ENCODE peak calls at places on chromosomes 5 and 9, in five cellular contexts. T is HL-60, J is GM13976, D is foreskin fibroblast, V is kidney epithelial cell. G is an unnamed sample.

GRCh38 chr9:21789541-21790037 is 12.8 kb upstream of the MTAP start:
- DNase-seq in J (peak), T (peak), D (peak), V (peak), G (peak)

GRCh38 chr5:61597684-61598083 is 265.6 kb downstream of the ZSWIM6 start:
- DNase-seq in J (no peak), T (no peak), V (no peak), D (no peak), G (no peak)

GRCh38 chr9:126620478-126620877 is 6.8 kb downstream of the LMX1B start:
- DNase-seq in J (no peak), T (no peak), D (no peak), V (no peak), G (no peak)

GRCh38 chr9:20331095-20331685 is 291.1 kb downstream of the MLLT3 start:
- DNase-seq in D (no peak), J (no peak), V (no peak), T (no peak), G (no peak)

GRCh38 chr5:36777105-36777757 is 99.3 kb upstream of the NIPBL start:
- DNase-seq in J (no peak), D (peak), V (no peak), T (no peak), G (no peak)

GRCh38 chr5:143870871-143871632 is 59.1 kb downstream of the HMHB1 start:
- DNase-seq in D (no peak), V (peak), J (no peak), T (no peak), G (no peak)

GRCh38 chr5:14218011-14218410 is 74.9 kb downstream of the TRIO start:
- DNase-seq in T (no peak), J (no peak), V (no peak), D (no peak), G (no peak)

GRCh38 chr9:76751011-76751410 is 13.2 kb upstream of the PCA3 start:
- DNase-seq in T (no peak), V (no peak), D (no peak), J (no peak), G (no peak)

GRCh38 chr5:13946111-13946510 is 1.6 kb upstream of the DNAH5 start:
- DNase-seq in D (no peak), T (no peak), V (no peak), J (no peak), G (peak)

GRCh38 chr5:132491368-132492364 is 1.1 kb upstream of the IRF1 start:
- DNase-seq in J (no peak), V (no peak), T (no peak), D (no peak), G (no peak)

GRCh38 chr5:124337996-124338395 is 408.4 kb downstream of the ZNF608 start:
- DNase-seq in D (no peak), T (no peak), V (no peak), J (no peak), G (no peak)

GRCh38 chr9:69222953-69223352 is 48.9 kb downstream of the TJP2 start:
- DNase-seq in D (no peak), V (no peak), T (no peak), J (no peak), G (no peak)

GRCh38 chr5:148776780-148777179 is 49.6 kb upstream of the ADRB2 start:
- DNase-seq in J (no peak), V (peak), D (peak), T (peak), G (peak)

GRCh38 chr5:1729641-1730486 is 69.8 kb downstream of the MRPL36 start:
- DNase-seq in V (no peak), D (no peak), J (no peak), T (no peak), G (no peak)

GRCh38 chr9:15219511-15219910 is 87.5 kb downstream of the TTC39B start:
- DNase-seq in D (no peak), T (no peak), V (no peak), J (no peak), G (no peak)

DNA sequence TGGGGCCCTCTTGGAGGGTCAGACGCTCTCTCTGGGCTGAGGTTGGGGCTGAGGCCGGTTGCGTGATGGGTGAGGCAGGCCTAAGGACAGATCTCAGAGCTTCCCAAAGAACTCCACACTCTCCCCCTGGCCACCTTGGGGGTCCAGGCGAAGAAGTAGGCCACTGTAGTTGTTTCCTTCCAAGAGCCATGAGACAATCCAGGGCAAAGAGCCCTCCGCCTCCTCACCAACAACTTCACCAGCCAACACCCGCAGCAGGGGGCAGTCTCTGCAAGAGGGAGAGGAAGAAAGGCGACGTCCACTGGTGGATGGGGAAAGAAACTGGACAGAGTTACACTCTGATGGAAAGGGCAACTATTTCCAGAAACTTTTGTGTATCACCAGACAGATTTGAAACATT is 10.7 kb downstream of the SLC35A4 start:
- DNase-seq in V (no peak), T (no peak), D (peak), J (no peak), G (no peak)
- TF ChIP-seq CTCF in V (peak), T (peak), D (peak), J (no peak), G (peak)

GRCh38 chr5:57887851-57888621 is 405.4 kb upstream of the ACTBL2 start:
- DNase-seq in J (no peak), D (peak), T (no peak), V (peak), G (peak)

GRCh38 chr5:57884346-57885102 is 401.9 kb upstream of the ACTBL2 start:
- DNase-seq in D (no peak), V (no peak), J (no peak), T (no peak), G (no peak)

GRCh38 chr5:57891443-57891842 is 408.8 kb upstream of the ACTBL2 start:
- DNase-seq in T (no peak), D (no peak), J (no peak), V (no peak), G (no peak)

GRCh38 chr5:57889558-57889957 is 406.9 kb upstream of the ACTBL2 start:
- DNase-seq in T (no peak), J (no peak), V (peak), D (peak), G (peak)
- TF ChIP-seq CTCF in T (no peak), J (no peak), V (peak), D (peak), G (peak)

GRCh38 chr9:98411981-98412561 is 156.6 kb upstream of the TBC1D2 start:
- DNase-seq in D (no peak), J (no peak), V (no peak), T (no peak), G (no peak)

GRCh38 chr9:98409637-98410173 is 154.3 kb upstream of the TBC1D2 start:
- DNase-seq in T (no peak), J (no peak), D (no peak), V (no peak), G (no peak)

GRCh38 chr9:98415782-98416181 is 160.3 kb upstream of the TBC1D2 start:
- DNase-seq in D (no peak), V (no peak), T (no peak), J (no peak), G (no peak)

GRCh38 chr9:98406469-98406868 is 151.0 kb upstream of the TBC1D2 start:
- DNase-seq in D (no peak), J (no peak), V (no peak), T (no peak), G (no peak)

GRCh38 chr9:98410185-98410697 is 154.8 kb upstream of the TBC1D2 start:
- DNase-seq in J (no peak), T (peak), V (no peak), D (peak), G (peak)
- TF ChIP-seq CTCF in J (no peak), T (no peak), V (peak), D (peak), G (peak)

DNA sequence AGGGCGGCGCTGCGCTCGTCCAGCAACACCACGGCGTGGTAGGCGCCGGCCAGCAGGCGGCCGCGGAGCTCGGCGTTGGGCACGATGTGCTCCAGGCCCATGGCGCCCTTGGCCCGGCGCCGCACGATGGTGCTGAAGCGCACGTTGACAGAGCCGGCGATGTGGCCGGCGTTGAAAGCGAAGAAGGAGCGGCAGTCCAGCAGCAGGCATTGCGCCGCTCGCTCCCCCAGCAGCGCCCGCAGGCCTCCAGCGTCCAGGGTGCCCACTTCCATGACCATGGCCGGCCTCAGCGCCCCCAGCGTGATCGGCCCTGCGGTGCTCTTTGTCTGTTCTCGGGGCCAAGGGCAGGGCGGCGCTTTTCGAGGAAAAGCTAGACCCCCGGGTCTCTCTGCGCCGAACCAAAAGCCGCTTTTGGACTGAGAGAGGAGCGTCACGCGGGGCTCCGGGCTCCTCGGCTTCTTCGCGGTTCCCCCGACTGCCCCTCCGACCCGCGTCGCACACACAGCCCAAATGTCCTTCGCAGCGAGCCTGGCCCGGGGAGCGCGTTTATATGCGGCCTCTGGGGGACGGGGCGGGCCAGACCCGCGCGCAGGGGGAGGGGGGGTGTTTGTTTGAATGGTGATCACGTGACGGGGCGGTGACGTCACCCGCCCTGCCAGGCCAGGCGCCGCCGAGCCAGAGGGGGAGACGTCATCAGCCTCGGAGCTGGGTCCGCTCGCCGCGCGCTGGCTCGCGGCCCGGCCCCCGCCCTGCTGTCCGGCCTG is at the start of gene DUSP1:
- DNase-seq in T (peak), V (no peak), D (peak), J (peak), G (peak)
- TF ChIP-seq CTCF in T (peak), V (no peak), D (peak), J (peak), G (peak)

DNA sequence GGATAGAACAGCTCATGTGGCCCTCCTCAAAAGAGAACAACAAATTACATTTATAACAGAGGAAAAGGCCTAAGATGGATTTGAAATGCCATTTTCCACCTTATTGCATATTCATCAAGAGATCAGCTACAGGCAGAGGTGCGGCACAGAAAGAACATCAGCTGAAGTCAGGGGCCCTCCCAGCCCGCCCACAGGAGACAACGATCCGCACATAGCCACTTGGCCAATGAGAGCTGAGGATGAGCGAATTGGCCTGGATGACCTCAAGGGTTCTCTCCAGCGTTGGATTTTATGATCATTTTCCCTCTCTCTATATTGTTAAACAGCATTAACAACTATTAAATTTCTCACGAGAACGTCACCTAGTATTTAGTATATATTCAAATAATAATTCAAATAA is 97.6 kb downstream of the GNAQ start:
- DNase-seq in J (no peak), T (no peak), V (no peak), D (no peak), G (no peak)
- TF ChIP-seq CTCF in J (no peak), T (no peak), V (no peak), D (no peak), G (no peak)

DNA sequence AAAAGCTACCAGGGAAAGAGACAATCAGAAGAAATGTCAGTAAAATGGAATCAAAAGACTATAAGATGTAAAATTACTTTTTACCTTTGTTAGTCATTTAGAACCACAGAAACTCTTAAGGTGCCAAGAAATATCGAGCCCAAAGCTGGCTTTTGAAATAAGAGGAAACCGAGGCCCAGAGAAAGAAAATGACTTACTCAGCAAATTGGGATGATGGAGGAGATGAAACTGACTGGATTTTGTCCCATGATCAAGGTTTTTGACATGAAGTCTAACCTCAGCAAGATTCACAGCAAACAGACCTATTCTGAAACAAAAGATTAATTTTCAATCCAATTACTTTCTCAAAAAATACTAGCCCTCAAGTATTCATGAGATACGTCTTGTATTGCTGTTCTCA is 696.2 kb upstream of the WWC1 start:
- DNase-seq in V (no peak), J (no peak), T (no peak), D (no peak), G (no peak)
- TF ChIP-seq CTCF in V (no peak), J (no peak), T (no peak), D (no peak), G (no peak)

GRCh38 chr5:134736173-134736812 is 2.1 kb upstream of the CAMLG start:
- DNase-seq in J (no peak), V (no peak), D (no peak), T (no peak), G (no peak)

GRCh38 chr5:134741052-134741451 is 2.7 kb downstream of the CAMLG start:
- DNase-seq in T (no peak), V (no peak), J (no peak), D (no peak), G (no peak)

GRCh38 chr5:134742134-134742533 is 3.8 kb downstream of the CAMLG start:
- DNase-seq in T (no peak), J (no peak), D (no peak), V (no peak), G (no peak)

GRCh38 chr5:134738133-134738962 is at the start of gene CAMLG:
- DNase-seq in J (peak), T (peak), V (peak), D (peak), G (peak)

GRCh38 chr5:134738963-134739661 is 764 bp downstream of the CAMLG start:
- DNase-seq in J (peak), V (no peak), D (peak), T (no peak), G (no peak)
- TF ChIP-seq CTCF in J (peak), V (no peak), D (peak), T (no peak), G (no peak)

G was measured in AG09319.